ENCODE peak calls at places on chromosome 12, in ten cellular contexts. R, U, D, Z, O, I, A, E, J and T are unnamed samples. For H3K4me1 and H3K36me3, the result is how much of the 10 kb centered on the place peaks cover.

GRCh38 chr12:121424632-121424992 is 24.7 kb downstream of the RNF34 start:
- DNase-seq in D (no peak), I (no peak), R (no peak), J (no peak), Z (no peak), A (no peak), U (no peak), E (no peak), O (peak), T (no peak)

GRCh38 chr12:8985213-8985612 is 4.1 kb upstream of the KLRG1 start:
- DNase-seq in A (no peak), U (no peak), R (no peak), I (no peak), E (no peak), Z (no peak), D (no peak), O (no peak), J (no peak), T (no peak)

GRCh38 chr12:121124402-121125109 is 8.1 kb upstream of the P2RX7 start:
- DNase-seq in I (no peak), U (no peak), D (no peak), Z (no peak), O (no peak), E (no peak), R (peak), J (no peak), A (no peak), T (peak)

GRCh38 chr12:40945772-40946171 is 242.3 kb upstream of the PDZRN4 start:
- DNase-seq in U (no peak), D (no peak), R (no peak), I (no peak), Z (peak), O (no peak), A (no peak), J (no peak), E (no peak), T (no peak)

GRCh38 chr12:53561590-53561953 is 54.3 kb upstream of the NPFF start:
- DNase-seq in Z (no peak), D (no peak), I (no peak), J (no peak), E (no peak), U (no peak), R (peak), O (no peak), A (no peak), T (no peak)

GRCh38 chr12:57726884-57727757 is 11.4 kb downstream of the AGAP2 start:
- DNase-seq in A (no peak), D (peak), O (no peak), R (peak), Z (no peak), J (no peak), E (no peak), I (no peak), U (no peak), T (peak)

GRCh38 chr12:53596920-53597363 is 29.2 kb downstream of the ATF7 start:
- DNase-seq in Z (no peak), O (no peak), U (no peak), A (no peak), D (no peak), I (no peak), R (peak), E (no peak), J (no peak), T (no peak)

GRCh38 chr12:63018273-63018672 is 83.3 kb upstream of the PPM1H start:
- DNase-seq in Z (no peak), I (no peak), J (no peak), A (no peak), R (no peak), U (no peak), O (no peak), E (no peak), D (no peak), T (no peak)

GRCh38 chr12:116515674-116516073 is 43.5 kb upstream of the MAP1LC3B2 start:
- DNase-seq in O (no peak), J (no peak), D (no peak), I (no peak), R (no peak), A (no peak), U (no peak), E (no peak), Z (no peak), T (no peak)

GRCh38 chr12:4434299-4434698 is 11.3 kb downstream of the FGF6 start:
- DNase-seq in R (no peak), I (no peak), U (no peak), E (no peak), J (no peak), D (no peak), O (no peak), A (no peak), Z (no peak), T (no peak)

GRCh38 chr12:4648099-4648498 is 752 bp downstream of the AKAP3 start:
- DNase-seq in D (no peak), Z (no peak), I (no peak), U (no peak), O (peak), E (no peak), J (no peak), R (peak), A (no peak), T (no peak)

GRCh38 chr12:4276524-4277204 is 3.1 kb downstream of the CCND2 start:
- DNase-seq in E (peak), U (peak), Z (peak), R (peak), A (peak), J (peak), D (peak), I (peak), O (peak), T (peak)

GRCh38 chr12:54585243-54585642 is 3.2 kb downstream of the PPP1R1A start:
- DNase-seq in A (no peak), E (no peak), Z (no peak), I (no peak), D (no peak), J (no peak), O (no peak), R (no peak), U (no peak), T (no peak)

GRCh38 chr12:49041036-49041880 is 19.3 kb downstream of the KMT2D start:
- DNase-seq in I (no peak), E (no peak), D (peak), Z (no peak), J (no peak), O (no peak), R (no peak), U (no peak), A (no peak), T (no peak)

GRCh38 chr12:74889563-74890236 is 319.9 kb downstream of the KCNC2 start:
- DNase-seq in J (peak), Z (no peak), R (peak), E (no peak), O (no peak), U (no peak), I (no peak), A (no peak), D (no peak), T (no peak)

GRCh38 chr12:122840580-122841513 is 5.6 kb downstream of the HIP1R start:
- DNase-seq in A (no peak), Z (peak), E (no peak), D (peak), R (no peak), U (no peak), O (no peak), J (no peak), I (no peak), T (no peak)
- H3K27ac ChIP-seq in A (no peak), Z (peak), E (no peak), D (no peak), R (no peak), U (no peak), O (no peak), J (no peak), I (no peak), T (peak)

DNA sequence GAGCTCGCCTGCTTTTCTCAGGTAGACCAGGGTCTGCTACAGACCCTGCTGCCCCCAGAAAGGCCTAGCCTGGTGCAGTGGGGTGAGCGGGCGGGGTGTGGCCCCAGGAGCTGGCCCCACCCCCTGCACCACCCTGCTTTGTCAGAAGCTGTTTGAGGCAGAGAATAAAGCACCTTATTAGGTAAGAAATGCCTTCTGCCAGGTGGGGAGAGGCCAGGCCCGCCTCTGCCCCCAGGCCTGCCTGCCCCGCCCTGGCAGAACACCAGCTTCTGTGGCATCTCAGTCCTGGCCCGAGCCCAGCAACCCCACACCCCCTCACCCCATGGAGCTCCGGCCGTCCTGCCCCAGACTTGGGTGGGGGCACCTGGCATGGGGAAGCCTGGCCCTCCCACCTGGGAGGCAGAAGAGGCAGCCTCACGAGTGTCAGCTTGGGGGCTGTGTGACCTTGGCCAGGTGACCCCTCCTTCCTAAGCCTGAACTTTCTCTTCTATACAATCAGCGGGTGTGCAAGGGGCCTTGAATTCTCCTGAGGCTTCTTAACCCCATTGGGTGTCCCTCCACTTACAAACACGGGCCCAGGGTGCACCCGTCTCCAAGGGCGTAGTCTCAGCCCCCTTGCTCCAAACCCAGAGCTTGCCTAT is 43.2 kb downstream of the KRT80 start:
- DNase-seq in E (no peak), A (no peak), J (no peak), D (no peak), R (no peak), O (no peak), I (no peak), Z (no peak), U (no peak), T (no peak)
- H3K4me1 ChIP-seq in E (under half), A (under half), J (under half), D (under half), R (under half), O (under half), I (under half), Z (under half), U (under half), T (under half)

GRCh38 chr12:132056959-132057358 is 87.2 kb downstream of the DDX51 start:
- DNase-seq in Z (no peak), R (no peak), U (no peak), E (no peak), O (peak), J (no peak), A (no peak), D (no peak), I (no peak), T (no peak)
- H3K36me3 ChIP-seq in Z (half or more), R (under half), U (under half), E (under half), O (half or more), J (half or more), A (under half), D (under half), I (half or more), T (under half)

GRCh38 chr12:1429980-1430379 is 164.4 kb downstream of the FBXL14 start:
- DNase-seq in A (no peak), R (peak), I (no peak), O (no peak), D (no peak), U (no peak), E (no peak), Z (no peak), J (no peak), T (no peak)
- H3K27ac ChIP-seq in A (no peak), R (no peak), I (no peak), O (no peak), D (no peak), U (no peak), E (no peak), Z (no peak), J (no peak), T (no peak)